ENCODE peak calls at places on chromosome 2, in six cellular contexts. One of them, this sample, is unnamed.

GRCh38 chr2:133674433-133675331 is 106.4 kb upstream of the NCKAP5 start:
- DNase-seq in fibroblast of villous mesenchyme: peak
- DNase-seq in cardiac fibroblast: peak
- DNase-seq in BJ: peak
- DNase-seq in NT2/D1: peak
- DNase-seq in pancreas: peak
- DNase-seq in this sample: peak

GRCh38 chr2:224561234-224562005 is 23.7 kb downstream of the CUL3 start:
- DNase-seq in fibroblast of villous mesenchyme: peak
- DNase-seq in cardiac fibroblast: no peak
- DNase-seq in BJ: no peak
- DNase-seq in NT2/D1: no peak
- DNase-seq in pancreas: no peak
- DNase-seq in this sample: no peak

GRCh38 chr2:15689654-15690053 is 98.0 kb downstream of the DDX1 start:
- DNase-seq in fibroblast of villous mesenchyme: no peak
- DNase-seq in cardiac fibroblast: no peak
- DNase-seq in BJ: no peak
- DNase-seq in NT2/D1: no peak
- DNase-seq in pancreas: no peak
- DNase-seq in this sample: no peak

GRCh38 chr2:207144191-207144795 is 21.5 kb downstream of the KLF7 start:
- DNase-seq in fibroblast of villous mesenchyme: no peak
- DNase-seq in cardiac fibroblast: no peak
- DNase-seq in BJ: no peak
- DNase-seq in NT2/D1: no peak
- DNase-seq in pancreas: no peak
- DNase-seq in this sample: no peak

GRCh38 chr2:119753041-119753929 is 6.4 kb upstream of the PTPN4 start:
- DNase-seq in fibroblast of villous mesenchyme: peak
- DNase-seq in cardiac fibroblast: peak
- DNase-seq in BJ: no peak
- DNase-seq in NT2/D1: peak
- DNase-seq in pancreas: no peak
- DNase-seq in this sample: no peak

GRCh38 chr2:98484652-98485452 is 40.2 kb downstream of the INPP4A start:
- DNase-seq in fibroblast of villous mesenchyme: no peak
- DNase-seq in cardiac fibroblast: no peak
- DNase-seq in BJ: no peak
- DNase-seq in NT2/D1: no peak
- DNase-seq in pancreas: no peak
- DNase-seq in this sample: no peak

GRCh38 chr2:190123956-190124355 is 61.4 kb upstream of the MSTN start:
- DNase-seq in fibroblast of villous mesenchyme: peak
- DNase-seq in cardiac fibroblast: peak
- DNase-seq in BJ: no peak
- DNase-seq in NT2/D1: no peak
- DNase-seq in pancreas: no peak
- DNase-seq in this sample: no peak

GRCh38 chr2:38173690-38174089 is 97.7 kb upstream of the CYP1B1 start:
- DNase-seq in fibroblast of villous mesenchyme: no peak
- DNase-seq in cardiac fibroblast: no peak
- DNase-seq in BJ: no peak
- DNase-seq in NT2/D1: no peak
- DNase-seq in pancreas: no peak
- DNase-seq in this sample: no peak

GRCh38 chr2:50952596-50952995 is 79.3 kb downstream of the NRXN1 start:
- DNase-seq in fibroblast of villous mesenchyme: no peak
- DNase-seq in cardiac fibroblast: peak
- DNase-seq in BJ: no peak
- DNase-seq in NT2/D1: no peak
- DNase-seq in pancreas: no peak
- DNase-seq in this sample: no peak

GRCh38 chr2:55165567-55165966 is 66.5 kb downstream of the CLHC1 start:
- DNase-seq in fibroblast of villous mesenchyme: peak
- DNase-seq in cardiac fibroblast: peak
- DNase-seq in BJ: no peak
- DNase-seq in NT2/D1: no peak
- DNase-seq in pancreas: no peak
- DNase-seq in this sample: no peak

GRCh38 chr2:172350844-172351480 is 76.4 kb upstream of the ITGA6 start:
- DNase-seq in fibroblast of villous mesenchyme: no peak
- DNase-seq in cardiac fibroblast: no peak
- DNase-seq in BJ: no peak
- DNase-seq in NT2/D1: no peak
- DNase-seq in pancreas: peak
- DNase-seq in this sample: no peak

GRCh38 chr2:169073972-169074751 is 4.8 kb downstream of the DHRS9 start:
- DNase-seq in fibroblast of villous mesenchyme: no peak
- DNase-seq in cardiac fibroblast: peak
- DNase-seq in BJ: no peak
- DNase-seq in NT2/D1: no peak
- DNase-seq in pancreas: no peak
- DNase-seq in this sample: no peak

GRCh38 chr2:120861191-120861575 is 125.5 kb downstream of the GLI2 start:
- DNase-seq in fibroblast of villous mesenchyme: no peak
- DNase-seq in cardiac fibroblast: no peak
- DNase-seq in BJ: no peak
- DNase-seq in NT2/D1: no peak
- DNase-seq in pancreas: no peak
- DNase-seq in this sample: no peak

GRCh38 chr2:159922563-159922962 is 124.6 kb upstream of the CD302 start:
- DNase-seq in fibroblast of villous mesenchyme: peak
- DNase-seq in cardiac fibroblast: peak
- DNase-seq in BJ: no peak
- DNase-seq in NT2/D1: no peak
- DNase-seq in pancreas: no peak
- DNase-seq in this sample: no peak

GRCh38 chr2:1638281-1638860 is 105.9 kb downstream of the PXDN start:
- DNase-seq in fibroblast of villous mesenchyme: no peak
- DNase-seq in cardiac fibroblast: peak
- DNase-seq in BJ: no peak
- DNase-seq in NT2/D1: no peak
- DNase-seq in pancreas: no peak
- DNase-seq in this sample: no peak

GRCh38 chr2:43798300-43798699 is 24.5 kb downstream of the DYNC2LI1 start:
- DNase-seq in fibroblast of villous mesenchyme: no peak
- DNase-seq in cardiac fibroblast: peak
- DNase-seq in BJ: no peak
- DNase-seq in NT2/D1: no peak
- DNase-seq in pancreas: no peak
- DNase-seq in this sample: no peak

GRCh38 chr2:190607657-190608357 is 41.1 kb upstream of the NAB1 start:
- DNase-seq in fibroblast of villous mesenchyme: peak
- DNase-seq in cardiac fibroblast: peak
- DNase-seq in BJ: no peak
- DNase-seq in NT2/D1: no peak
- DNase-seq in pancreas: no peak
- DNase-seq in this sample: no peak

GRCh38 chr2:200664770-200665494 is 79.1 kb downstream of the AOX1 start:
- DNase-seq in fibroblast of villous mesenchyme: no peak
- DNase-seq in cardiac fibroblast: no peak
- DNase-seq in BJ: no peak
- DNase-seq in NT2/D1: no peak
- DNase-seq in pancreas: no peak
- DNase-seq in this sample: no peak

GRCh38 chr2:152186257-152186656 is 10.7 kb upstream of the STAM2 start:
- DNase-seq in fibroblast of villous mesenchyme: peak
- DNase-seq in cardiac fibroblast: no peak
- DNase-seq in BJ: no peak
- DNase-seq in NT2/D1: no peak
- DNase-seq in pancreas: no peak
- DNase-seq in this sample: no peak

DNA sequence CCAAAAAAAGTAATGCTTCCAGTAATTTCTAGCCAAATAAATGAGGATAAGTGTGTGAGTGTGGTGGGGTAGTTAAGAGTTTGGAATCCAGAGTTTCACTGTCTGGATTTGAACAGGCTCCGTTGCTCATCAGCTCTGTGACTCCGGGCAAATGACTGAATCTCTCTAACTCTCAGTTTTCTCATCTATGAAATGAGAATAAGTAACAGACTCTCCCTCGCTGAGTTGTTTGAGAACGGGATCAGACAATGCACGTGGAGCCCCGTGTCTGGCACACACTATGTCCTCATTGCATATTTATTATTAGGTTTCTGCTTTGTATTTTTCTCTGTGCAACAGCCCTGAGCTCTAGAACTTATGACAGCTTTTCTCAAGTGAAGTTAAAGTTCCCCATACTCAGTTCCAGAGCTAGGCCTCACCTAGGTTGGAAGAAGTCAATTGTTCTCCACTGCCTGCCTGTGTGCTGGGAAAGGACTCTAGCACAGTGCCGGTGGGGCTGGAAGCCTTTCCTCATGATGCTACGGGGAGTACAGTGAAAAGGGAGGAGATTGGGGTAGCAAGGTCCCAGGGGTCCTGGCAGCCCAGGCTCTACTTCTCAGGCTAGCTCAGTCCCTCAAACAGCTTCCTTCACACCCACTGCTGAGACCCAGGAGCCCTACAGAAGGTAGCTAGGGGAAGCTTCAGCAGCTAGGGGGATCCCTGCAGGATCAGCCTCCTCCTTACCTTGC is 1.7 kb upstream of the ICOS start:
- DNase-seq in fibroblast of villous mesenchyme: no peak
- DNase-seq in cardiac fibroblast: no peak
- DNase-seq in BJ: no peak
- DNase-seq in NT2/D1: no peak
- DNase-seq in pancreas: no peak
- DNase-seq in this sample: no peak
- H3K4me3 ChIP-seq in fibroblast of villous mesenchyme: no peak
- H3K4me3 ChIP-seq in cardiac fibroblast: no peak
- H3K4me3 ChIP-seq in BJ: no peak
- H3K4me3 ChIP-seq in NT2/D1: no peak
- H3K4me3 ChIP-seq in pancreas: no peak
- H3K4me3 ChIP-seq in this sample: no peak

DNA sequence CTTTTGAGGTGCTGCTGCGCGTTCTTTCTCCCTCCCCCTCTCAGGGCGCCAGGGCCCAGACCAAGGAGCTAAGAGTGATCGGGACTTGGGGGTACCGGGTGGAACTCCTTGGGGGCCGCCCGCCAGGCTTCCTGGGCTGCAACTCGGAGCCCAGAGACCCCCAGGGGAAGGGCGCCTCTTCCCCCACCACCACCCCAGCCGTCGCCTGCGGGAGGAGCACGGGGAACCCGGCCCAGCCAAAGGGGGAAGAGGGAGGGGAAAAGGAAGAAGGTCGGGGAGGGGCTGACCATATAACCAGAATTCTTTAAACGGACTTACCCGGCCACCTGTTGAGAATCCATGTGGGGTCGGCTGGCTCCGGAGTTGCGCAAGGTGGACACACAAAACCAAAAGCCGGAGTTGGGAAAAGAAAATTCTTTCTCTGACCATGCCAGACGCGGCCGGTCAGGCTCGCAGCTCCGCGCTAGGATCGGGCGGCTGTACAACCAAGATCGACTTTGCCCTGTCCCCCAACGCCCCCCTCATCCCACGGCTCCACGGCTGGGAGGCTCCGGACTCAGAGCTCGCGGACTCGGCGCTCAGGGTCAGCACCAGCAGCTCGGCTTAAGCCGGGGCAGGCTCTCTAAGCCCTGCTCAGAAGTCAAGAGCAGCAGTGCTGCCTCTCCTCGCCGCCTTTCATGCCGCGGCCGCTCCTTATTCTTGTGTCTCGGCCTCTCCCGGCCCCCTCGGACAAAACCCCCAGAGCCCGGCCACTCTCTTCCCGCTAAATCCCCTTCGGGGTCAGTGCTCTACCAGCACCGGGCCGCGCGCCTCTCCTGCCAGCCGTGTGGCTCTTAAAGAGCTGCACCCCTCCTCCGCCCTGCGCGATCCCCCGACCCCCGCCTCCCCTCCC is 6.3 kb upstream of the SIX3 start:
- DNase-seq in fibroblast of villous mesenchyme: no peak
- DNase-seq in cardiac fibroblast: no peak
- DNase-seq in BJ: no peak
- DNase-seq in NT2/D1: no peak
- DNase-seq in pancreas: no peak
- DNase-seq in this sample: no peak
- H3K4me3 ChIP-seq in fibroblast of villous mesenchyme: no peak
- H3K4me3 ChIP-seq in cardiac fibroblast: no peak
- H3K4me3 ChIP-seq in BJ: no peak
- H3K4me3 ChIP-seq in NT2/D1: peak
- H3K4me3 ChIP-seq in pancreas: no peak
- H3K4me3 ChIP-seq in this sample: no peak

GRCh38 chr2:144448389-144449027 is 71.4 kb downstream of the ZEB2 start:
- DNase-seq in fibroblast of villous mesenchyme: no peak
- DNase-seq in cardiac fibroblast: no peak
- DNase-seq in BJ: no peak
- DNase-seq in NT2/D1: no peak
- DNase-seq in pancreas: no peak
- DNase-seq in this sample: no peak
- H3K4me3 ChIP-seq in fibroblast of villous mesenchyme: no peak
- H3K4me3 ChIP-seq in cardiac fibroblast: no peak
- H3K4me3 ChIP-seq in BJ: no peak
- H3K4me3 ChIP-seq in NT2/D1: no peak
- H3K4me3 ChIP-seq in pancreas: no peak
- H3K4me3 ChIP-seq in this sample: no peak

GRCh38 chr2:109032229-109032800 is 43.3 kb upstream of the EDAR start:
- DNase-seq in fibroblast of villous mesenchyme: no peak
- DNase-seq in cardiac fibroblast: no peak
- DNase-seq in BJ: no peak
- DNase-seq in NT2/D1: no peak
- DNase-seq in pancreas: no peak
- DNase-seq in this sample: no peak

GRCh38 chr2:109029444-109030193 is 40.6 kb upstream of the EDAR start:
- DNase-seq in fibroblast of villous mesenchyme: no peak
- DNase-seq in cardiac fibroblast: no peak
- DNase-seq in BJ: no peak
- DNase-seq in NT2/D1: no peak
- DNase-seq in pancreas: no peak
- DNase-seq in this sample: no peak

GRCh38 chr2:109031481-109032228 is 42.6 kb upstream of the EDAR start:
- DNase-seq in fibroblast of villous mesenchyme: peak
- DNase-seq in cardiac fibroblast: peak
- DNase-seq in BJ: no peak
- DNase-seq in NT2/D1: peak
- DNase-seq in pancreas: peak
- DNase-seq in this sample: no peak

GRCh38 chr2:109028738-109029443 is 39.9 kb upstream of the EDAR start:
- DNase-seq in fibroblast of villous mesenchyme: no peak
- DNase-seq in cardiac fibroblast: no peak
- DNase-seq in BJ: no peak
- DNase-seq in NT2/D1: no peak
- DNase-seq in pancreas: no peak
- DNase-seq in this sample: no peak

DNA sequence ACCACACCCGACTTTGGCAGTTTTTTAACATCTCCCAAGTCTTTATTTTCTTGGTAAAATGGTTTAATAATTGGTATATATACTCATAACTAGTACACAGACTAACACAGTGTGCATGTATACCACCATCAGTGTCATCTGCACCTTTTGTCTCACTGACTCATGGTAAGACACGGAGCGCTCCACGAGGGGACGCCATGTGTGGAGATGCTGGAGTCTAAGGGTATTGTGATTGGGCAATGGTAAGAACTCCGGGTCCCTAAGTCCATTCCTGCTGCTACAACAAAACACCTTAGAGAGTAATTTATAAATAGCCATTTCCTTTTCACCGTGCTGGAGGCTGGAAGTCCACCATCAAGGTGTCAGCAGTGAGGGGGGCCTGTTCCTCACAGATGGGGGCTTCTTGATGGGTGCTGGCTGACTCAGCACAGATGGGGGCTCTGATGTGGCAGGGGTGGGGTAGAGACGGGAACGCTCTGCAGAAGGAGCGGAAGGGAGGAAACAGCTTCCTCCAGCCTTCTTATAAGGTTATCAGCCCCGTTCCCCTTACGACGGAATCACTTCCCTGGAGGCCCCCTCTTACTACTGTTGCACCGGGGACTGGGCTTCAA is 42.0 kb upstream of the EDAR start:
- DNase-seq in fibroblast of villous mesenchyme: no peak
- DNase-seq in cardiac fibroblast: no peak
- DNase-seq in BJ: no peak
- DNase-seq in NT2/D1: no peak
- DNase-seq in pancreas: no peak
- DNase-seq in this sample: no peak
- H3K4me3 ChIP-seq in fibroblast of villous mesenchyme: peak
- H3K4me3 ChIP-seq in cardiac fibroblast: peak
- H3K4me3 ChIP-seq in BJ: no peak
- H3K4me3 ChIP-seq in NT2/D1: peak
- H3K4me3 ChIP-seq in pancreas: peak
- H3K4me3 ChIP-seq in this sample: peak